ENCODE peak calls at places on chromosomes 12 and 14, in seven cellular contexts. W, H, R, S, G, B and P are unnamed samples.

GRCh38 chr12:93805736-93806141 is 128.6 kb downstream of the CRADD start:
- DNase-seq in G (no peak), H (no peak), R (no peak), S (no peak), W (no peak), B (no peak), P (no peak)

GRCh38 chr12:123934016-123934620 is 38.5 kb downstream of the CCDC92 start:
- DNase-seq in W (peak), B (no peak), R (peak), H (no peak), G (no peak), S (no peak), P (no peak)

GRCh38 chr14:104157303-104157928 is 19.0 kb downstream of the KIF26A start:
- DNase-seq in R (no peak), H (no peak), S (no peak), G (no peak), W (no peak), B (no peak), P (no peak)

GRCh38 chr12:132264086-132265010 is 65.0 kb downstream of the GALNT9 start:
- DNase-seq in S (no peak), B (no peak), W (no peak), G (no peak), H (no peak), R (no peak), P (no peak)

GRCh38 chr12:10634427-10634826 is 21.0 kb upstream of the MAGOHB start:
- DNase-seq in B (peak), H (peak), R (no peak), W (no peak), S (no peak), G (no peak), P (no peak)

GRCh38 chr14:103552811-103553210 is 9.6 kb downstream of the BAG5 start:
- DNase-seq in W (no peak), G (no peak), R (no peak), B (no peak), H (no peak), S (no peak), P (no peak)

GRCh38 chr12:46373303-46374182 is 970 bp upstream of the SLC38A2 start:
- DNase-seq in W (peak), S (peak), R (peak), G (peak), H (no peak), B (peak), P (peak)

GRCh38 chr12:121860257-121860656 is 1.6 kb upstream of the HPD start:
- DNase-seq in S (no peak), R (no peak), B (no peak), H (no peak), G (no peak), W (no peak), P (no peak)

GRCh38 chr12:123907726-123908476 is 64.7 kb downstream of the CCDC92 start:
- DNase-seq in B (peak), R (no peak), H (no peak), G (no peak), S (no peak), W (peak), P (no peak)

GRCh38 chr12:84913151-84913550 is 552 bp upstream of the SLC6A15 start:
- DNase-seq in H (no peak), S (no peak), G (no peak), W (no peak), R (no peak), B (peak), P (no peak)

GRCh38 chr12:23621910-23622309 is 327.6 kb downstream of the SOX5 start:
- DNase-seq in W (no peak), B (no peak), H (no peak), G (no peak), S (no peak), R (no peak), P (no peak)

GRCh38 chr14:105141486-105142281 is 26.9 kb downstream of the JAG2 start:
- DNase-seq in H (no peak), R (no peak), W (no peak), B (no peak), S (no peak), G (no peak), P (no peak)

GRCh38 chr12:14840616-14841015 is 2.7 kb downstream of the ART4 start:
- DNase-seq in B (no peak), R (no peak), S (no peak), W (no peak), H (no peak), G (no peak), P (no peak)

GRCh38 chr12:125329239-125330238 is 264.3 kb downstream of the AACS start:
- DNase-seq in S (no peak), R (no peak), W (no peak), G (no peak), B (no peak), H (no peak), P (no peak)

GRCh38 chr14:22479132-22479531 is 109.9 kb downstream of the DAD1 start:
- DNase-seq in B (no peak), R (no peak), H (no peak), G (no peak), W (no peak), S (no peak), P (no peak)

GRCh38 chr12:91441996-91442395 is 259.4 kb upstream of the DCN start:
- DNase-seq in G (no peak), B (no peak), H (no peak), W (no peak), S (no peak), R (no peak), P (no peak)

GRCh38 chr12:131796754-131797587 is 31.2 kb upstream of the MMP17 start:
- DNase-seq in R (no peak), S (no peak), G (no peak), W (no peak), H (no peak), B (no peak), P (no peak)

GRCh38 chr14:67567654-67568053 is 32.4 kb downstream of the PIGH start:
- DNase-seq in W (peak), S (no peak), R (no peak), B (no peak), H (no peak), G (no peak), P (no peak)

GRCh38 chr12:101678081-101678480 is 19.4 kb upstream of the CHPT1 start:
- DNase-seq in R (no peak), S (no peak), W (no peak), H (no peak), G (no peak), B (no peak), P (no peak)

GRCh38 chr12:131076791-131077747 is 123.4 kb downstream of the ADGRD1 start:
- DNase-seq in G (no peak), H (no peak), S (no peak), R (no peak), W (no peak), B (no peak), P (no peak)

GRCh38 chr14:20606190-20606901 is 15.2 kb upstream of the RNASE12 start:
- DNase-seq in R (no peak), S (no peak), B (peak), W (peak), G (peak), H (peak), P (no peak)

GRCh38 chr12:68446379-68446778 is 114.2 kb upstream of the MDM1 start:
- DNase-seq in W (no peak), H (no peak), B (no peak), S (no peak), G (no peak), R (no peak), P (no peak)

GRCh38 chr12:48937170-48937569 is 11.9 kb upstream of the FKBP11 start:
- DNase-seq in B (no peak), S (no peak), G (no peak), H (no peak), R (peak), W (no peak), P (no peak)

GRCh38 chr12:106974525-106974924 is 12.4 kb downstream of the MTERF2 start:
- DNase-seq in S (no peak), R (peak), W (no peak), G (no peak), B (no peak), H (no peak), P (no peak)

GRCh38 chr12:92185052-92185451 is 39.4 kb upstream of the BTG1 start:
- DNase-seq in H (no peak), R (peak), S (no peak), G (no peak), W (no peak), B (no peak), P (peak)

GRCh38 chr12:104653730-104654328 is 197.1 kb downstream of the CHST11 start:
- DNase-seq in B (no peak), H (no peak), G (no peak), R (peak), W (no peak), S (no peak), P (no peak)

GRCh38 chr12:110253176-110253575 is 27.9 kb upstream of the ATP2A2 start:
- DNase-seq in W (no peak), R (no peak), G (peak), B (no peak), S (no peak), H (peak), P (no peak)

GRCh38 chr14:79415726-79416125 is 795.6 kb downstream of the DIO2 start:
- DNase-seq in H (no peak), R (no peak), G (no peak), B (no peak), W (no peak), S (no peak), P (no peak)

GRCh38 chr14:39232554-39233415 is 930 bp upstream of the MIA2 start:
- DNase-seq in H (peak), S (no peak), G (no peak), B (peak), R (no peak), W (no peak), P (no peak)

GRCh38 chr12:41190360-41190759 is 2.2 kb downstream of the PDZRN4 start:
- DNase-seq in G (no peak), W (no peak), B (no peak), R (no peak), H (peak), S (no peak), P (no peak)

GRCh38 chr12:76568888-76569551 is 9.4 kb upstream of the OSBPL8 start:
- DNase-seq in B (no peak), H (no peak), R (no peak), S (no peak), W (no peak), G (no peak), P (no peak)

GRCh38 chr14:77111021-77111420 is 13.0 kb downstream of the CIPC start:
- DNase-seq in B (no peak), S (peak), G (no peak), H (no peak), R (no peak), W (no peak), P (no peak)
- H3K4me3 ChIP-seq in B (no peak), S (no peak), G (no peak), H (no peak), R (no peak), W (no peak), P (no peak)

DNA sequence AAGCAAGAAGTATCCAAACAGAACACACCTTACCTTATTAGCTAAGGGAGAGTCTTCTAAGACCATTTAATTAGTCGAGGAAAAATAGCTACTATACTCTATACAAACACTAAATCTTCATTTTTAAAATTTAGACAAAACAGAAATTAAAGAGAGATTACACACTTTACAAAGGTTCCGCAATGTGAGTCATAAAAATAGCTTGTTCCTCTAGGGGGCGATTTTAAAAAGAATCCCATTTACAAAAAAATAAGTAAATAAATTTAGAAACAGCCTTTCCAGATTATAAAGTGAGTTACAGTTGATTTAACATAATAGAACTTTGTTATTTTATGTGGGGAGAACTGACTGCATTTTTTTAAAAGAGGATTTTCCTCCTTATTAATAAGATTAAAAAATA is 201.6 kb downstream of the PAX9 start:
- DNase-seq in W (no peak), S (no peak), H (no peak), R (no peak), B (no peak), G (no peak), P (no peak)
- TF ChIP-seq CTCF in W (no peak), S (no peak), H (no peak), R (peak), B (no peak), G (no peak), P (peak)

GRCh38 chr12:54385251-54385914 is 850 bp upstream of the ZNF385A start:
- DNase-seq in G (no peak), R (peak), B (no peak), H (no peak), W (no peak), S (no peak), P (peak)
- H3K4me3 ChIP-seq in G (peak), R (peak), B (no peak), H (no peak), W (no peak), S (no peak), P (no peak)

DNA sequence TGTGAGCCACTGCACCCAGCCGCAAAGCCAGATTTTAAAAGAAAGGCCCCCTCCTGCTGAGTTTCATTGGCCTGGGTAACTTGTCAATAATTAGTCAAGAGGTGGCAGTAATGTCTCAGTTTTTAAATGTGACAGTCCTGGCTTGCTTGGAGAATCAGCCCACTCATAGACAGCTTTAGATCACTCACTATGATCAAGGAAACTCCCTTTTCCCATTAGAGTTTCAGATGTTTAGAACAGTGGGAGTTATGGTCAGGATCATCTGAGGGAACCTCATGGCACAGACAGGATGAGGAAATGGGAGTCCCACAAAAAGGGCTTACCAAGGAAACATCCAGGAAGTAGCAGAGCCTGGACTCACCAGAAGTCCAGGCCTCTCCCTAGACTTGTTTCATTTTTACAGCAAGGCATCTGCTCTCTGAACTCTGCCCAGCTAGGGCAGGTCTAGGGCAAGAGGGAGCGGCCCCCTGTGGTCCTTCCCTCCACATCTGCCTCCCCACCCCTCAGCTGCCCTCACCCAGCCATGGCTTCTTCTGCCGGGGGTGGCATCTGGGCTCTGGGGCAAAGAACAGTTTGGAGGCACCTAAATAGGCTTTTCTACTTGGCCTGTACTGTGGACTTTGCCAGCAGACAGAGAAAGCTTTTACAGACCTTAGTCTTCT is 11.2 kb downstream of the BCL2L14 start:
- DNase-seq in S (no peak), R (peak), H (peak), G (peak), W (peak), B (peak), P (no peak)
- TF ChIP-seq CTCF in S (no peak), R (peak), H (peak), G (peak), W (peak), B (peak), P (peak)

GRCh38 chr12:6620137-6620884 is 13.1 kb upstream of the CHD4 start:
- DNase-seq in H (no peak), W (no peak), G (peak), S (no peak), B (no peak), R (no peak), P (peak)
- H3K4me3 ChIP-seq in H (peak), W (no peak), G (peak), S (no peak), B (no peak), R (no peak), P (peak)

GRCh38 chr14:90235179-90235976 is 21.0 kb upstream of the PSMC1 start:
- DNase-seq in S (no peak), B (peak), G (peak), W (peak), H (peak), R (peak), P (peak)
- TF ChIP-seq CTCF in S (peak), B (peak), G (peak), W (peak), H (peak), R (peak), P (peak)

GRCh38 chr14:49692191-49692757 is 646 bp upstream of the KLHDC1 start:
- DNase-seq in G (no peak), W (no peak), B (no peak), H (no peak), R (no peak), S (no peak), P (no peak)
- H3K4me3 ChIP-seq in G (peak), W (peak), B (peak), H (peak), R (peak), S (peak), P (peak)

GRCh38 chr14:92883066-92883465 is 39.9 kb upstream of the CHGA start:
- DNase-seq in R (no peak), W (no peak), S (no peak), G (no peak), H (no peak), B (no peak), P (no peak)

GRCh38 chr14:92877757-92878431 is 45.1 kb upstream of the CHGA start:
- DNase-seq in S (no peak), H (no peak), B (no peak), R (no peak), W (no peak), G (peak), P (no peak)

GRCh38 chr14:92880351-92880750 is 42.6 kb upstream of the CHGA start:
- DNase-seq in H (no peak), W (no peak), G (no peak), B (no peak), R (no peak), S (no peak), P (no peak)

GRCh38 chr14:92884410-92884809 is 38.5 kb upstream of the CHGA start:
- DNase-seq in G (no peak), R (no peak), S (no peak), B (no peak), W (no peak), H (no peak), P (no peak)

GRCh38 chr14:92880851-92881250 is 42.1 kb upstream of the CHGA start:
- DNase-seq in H (peak), S (no peak), W (no peak), B (peak), R (no peak), G (no peak), P (no peak)
- TF ChIP-seq CTCF in H (peak), S (peak), W (peak), B (peak), R (peak), G (peak), P (no peak)

DNA sequence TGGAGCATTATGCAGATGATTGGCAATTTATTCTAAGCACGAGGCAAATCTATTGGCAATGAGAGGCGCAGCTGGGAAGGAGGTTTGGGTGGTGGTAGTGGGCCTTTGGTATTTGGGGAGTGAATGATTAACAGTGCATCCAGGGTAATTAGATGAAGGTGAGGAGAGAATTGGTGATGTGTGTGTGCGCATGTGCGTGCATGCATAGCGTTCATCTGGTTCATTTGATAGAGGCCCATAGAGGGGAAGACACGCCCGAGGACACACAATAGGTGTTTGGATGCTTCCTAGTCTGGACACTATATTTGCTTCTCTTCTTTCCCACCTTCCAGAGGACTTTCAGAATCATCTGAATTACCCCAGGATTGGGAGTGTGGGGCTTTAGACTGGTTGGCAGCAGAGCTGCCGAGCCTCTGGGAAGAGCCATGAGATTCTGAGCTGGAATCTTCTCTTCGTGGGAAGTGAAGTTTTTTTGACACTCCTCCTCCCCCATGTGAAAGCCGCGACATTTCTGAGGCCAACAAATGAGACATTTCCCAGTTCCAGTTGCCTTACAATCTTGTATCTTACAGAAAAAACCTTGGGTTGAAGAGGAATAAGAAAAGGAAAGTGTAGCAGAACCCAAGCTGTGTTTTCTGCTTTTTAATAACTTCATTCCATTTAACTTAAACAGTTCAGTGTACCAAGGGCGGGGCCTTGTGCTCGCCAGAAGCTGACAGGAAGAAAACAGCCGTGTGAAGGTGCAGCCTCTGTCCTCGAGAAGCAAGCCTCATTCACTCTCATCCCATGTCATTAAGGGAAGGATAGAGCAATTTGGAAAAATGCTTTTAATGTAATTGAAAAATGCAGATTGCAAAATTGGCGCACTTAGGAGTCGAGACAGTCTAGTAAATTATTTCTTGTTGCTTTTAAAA is 65.3 kb downstream of the SLC25A47 start:
- DNase-seq in B (no peak), R (no peak), H (no peak), G (no peak), S (no peak), W (no peak), P (no peak)
- H3K4me3 ChIP-seq in B (no peak), R (no peak), H (no peak), G (no peak), S (no peak), W (no peak), P (no peak)

GRCh38 chr14:37197421-37198272 is at the start of gene MIPOL1:
- DNase-seq in R (no peak), G (peak), B (peak), S (peak), W (peak), H (peak), P (no peak)
- TF ChIP-seq CTCF in R (no peak), G (peak), B (no peak), S (no peak), W (peak), H (peak), P (no peak)